ENCODE peak calls at places on chromosome 14, in seven cellular contexts. A is GM06990, P is fibroblast of lung, K is H1, R is GM12864, F is esophagus squamous epithelium, N is foreskin fibroblast. M is an unnamed sample.

GRCh38 chr14:103015426-103015825 is 41.9 kb downstream of the CDC42BPB start:
- DNase-seq in R (no peak), P (no peak), K (no peak), F (no peak), A (no peak), N (no peak), M (no peak)

GRCh38 chr14:103450423-103450822 is 65.2 kb downstream of the MARK3 start:
- DNase-seq in K (no peak), R (no peak), A (no peak), N (no peak), P (no peak), F (no peak), M (no peak)

GRCh38 chr14:26163761-26164160 is 434.1 kb downstream of the NOVA1 start:
- DNase-seq in P (peak; percentile 39), A (no peak), R (no peak), K (peak; percentile 47), F (no peak), N (no peak), M (peak; percentile 56)

GRCh38 chr14:33564774-33565630 is 385.9 kb downstream of the EGLN3 start:
- DNase-seq in K (no peak), F (no peak), P (peak; percentile 94), A (no peak), N (no peak), R (peak; percentile 16), M (peak; percentile 81)

GRCh38 chr14:75702107-75702506 is 41.1 kb downstream of the TTLL5 start:
- DNase-seq in F (no peak), R (no peak), K (no peak), N (no peak), P (no peak), A (no peak), M (no peak)

GRCh38 chr14:103220134-103220981 is 97.1 kb downstream of the TNFAIP2 start:
- DNase-seq in A (no peak), P (no peak), R (no peak), F (no peak), K (no peak), N (no peak), M (no peak)

GRCh38 chr14:52650774-52651173 is 44.6 kb downstream of the ERO1A start:
- DNase-seq in A (no peak), R (no peak), K (no peak), N (no peak), P (no peak), F (no peak), M (peak; percentile 6)

GRCh38 chr14:74978416-74978947 is 23.1 kb upstream of the PGF start:
- DNase-seq in N (no peak), F (no peak), K (no peak), R (no peak), A (no peak), P (no peak), M (no peak)

GRCh38 chr14:68784298-68784910 is 8.5 kb downstream of the ZFP36L1 start:
- DNase-seq in A (peak; percentile 43), R (no peak), F (no peak), K (peak; percentile 49), P (peak; percentile 47), N (no peak), M (peak; percentile 37)

GRCh38 chr14:52351191-52351560 is 37.1 kb downstream of the PTGER2 start:
- DNase-seq in N (no peak), R (no peak), A (no peak), F (no peak), K (no peak), P (peak; percentile 75), M (peak; percentile 32)

GRCh38 chr14:104040539-104040938 is 45.0 kb upstream of the ASPG start:
- DNase-seq in F (no peak), A (no peak), N (no peak), P (no peak), R (no peak), K (peak; percentile 61), M (no peak)

GRCh38 chr14:102124419-102124818 is 15.3 kb upstream of the WDR20 start:
- DNase-seq in R (no peak), F (no peak), P (no peak), K (no peak), N (no peak), A (no peak), M (no peak)

GRCh38 chr14:32473476-32473875 is 144.4 kb downstream of the AKAP6 start:
- DNase-seq in A (no peak), R (no peak), F (no peak), N (no peak), P (peak; percentile 87), K (no peak), M (peak; percentile 69)

GRCh38 chr14:73771848-73772705 is 57.9 kb upstream of the PNMA1 start:
- DNase-seq in F (no peak), P (peak; percentile 83), K (peak; percentile 71), R (peak; percentile 94), A (peak; percentile 84), N (no peak), M (peak; percentile 79)
- H3K4me3 ChIP-seq in F (no peak overlapping the region), P (no peak overlapping the region), K (no peak overlapping the region), R (peak overlapping the region; percentile 31), A (peak overlapping the region; percentile 41), N (no peak overlapping the region), M (no peak overlapping the region)

DNA sequence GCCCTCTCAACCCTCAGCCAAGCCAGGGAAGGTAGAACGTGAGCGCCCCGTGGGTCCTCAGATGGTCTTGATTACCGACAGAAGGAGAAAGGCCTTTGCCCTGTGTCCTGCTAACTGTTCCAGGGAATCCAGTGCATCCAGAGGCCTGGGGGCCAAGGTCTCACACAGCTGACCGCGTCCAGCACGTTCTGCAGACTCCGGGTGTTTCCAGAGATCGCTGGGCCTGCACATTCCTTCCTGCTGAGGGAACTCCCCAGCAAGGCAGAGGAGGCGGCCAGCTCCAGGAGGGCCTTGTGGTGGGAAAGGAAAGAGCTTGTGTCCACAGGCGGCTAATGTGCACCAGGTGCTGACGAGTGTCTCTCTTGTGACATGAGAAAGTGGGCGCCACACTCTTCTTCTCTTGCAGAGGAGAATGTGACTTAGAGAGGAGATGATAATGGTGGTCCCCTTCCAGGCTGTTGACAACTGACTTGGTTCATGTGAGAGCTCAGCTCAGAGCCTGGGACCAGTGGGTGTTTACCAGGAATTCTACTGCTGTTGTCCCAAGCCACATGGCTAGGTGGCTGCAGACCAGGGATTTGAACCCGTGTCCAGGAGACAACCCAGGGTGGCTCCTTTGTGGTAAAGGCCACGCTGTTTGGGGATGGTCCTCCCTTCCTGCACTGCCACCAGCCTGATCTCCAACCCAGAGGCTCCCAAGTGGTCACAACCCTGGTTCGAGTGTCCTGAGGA is 46.8 kb upstream of the DLK1 start:
- DNase-seq in A (no peak), F (no peak), R (no peak), N (peak; percentile 93), K (no peak), P (peak; percentile 90), M (peak; percentile 37)
- TF ChIP-seq CTCF in A (no peak), F (no peak), R (no peak), N (peak; percentile 30), K (no peak), P (peak; percentile 32), M (no peak)

DNA sequence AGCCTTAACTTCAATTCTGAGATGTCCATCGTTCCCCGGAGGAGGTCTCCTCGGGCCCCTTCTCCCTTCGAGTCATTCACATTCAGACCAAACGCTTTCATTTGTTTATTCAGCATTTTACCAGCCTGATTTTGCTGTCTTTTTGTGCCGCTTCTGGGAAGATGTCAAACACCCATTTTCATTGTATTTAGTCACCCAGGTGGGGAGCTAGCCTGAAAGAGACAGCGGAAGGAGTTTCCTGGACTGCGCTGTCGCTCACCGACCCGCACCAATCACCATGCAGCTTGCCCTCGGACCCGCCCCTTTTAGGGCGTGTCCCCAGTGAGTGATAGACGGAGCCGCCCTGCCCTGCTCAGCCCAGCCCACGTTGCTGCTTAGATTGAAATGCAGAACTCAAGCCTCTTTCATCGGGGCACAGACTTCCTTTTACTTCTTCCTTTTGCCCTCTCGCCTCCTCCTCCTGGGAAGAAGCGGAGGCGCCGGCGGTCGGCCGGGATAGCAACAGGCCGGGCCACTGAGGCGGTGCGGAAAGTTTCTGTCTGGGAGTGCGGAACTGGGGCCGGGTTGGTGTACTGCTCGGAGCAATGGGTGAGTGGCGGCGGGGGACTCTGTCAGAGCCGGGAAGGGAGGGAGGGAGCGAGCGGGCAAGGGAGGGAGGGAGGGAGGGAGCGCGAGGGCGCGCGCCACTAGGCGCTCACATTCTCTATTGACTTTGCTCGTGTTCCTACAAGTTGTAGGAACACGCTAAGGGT is at the start of gene PAX9:
- DNase-seq in F (no peak), R (no peak), P (peak; percentile 67), A (peak; percentile 54), K (peak; percentile 96), N (peak; percentile 47), M (peak; percentile 58)
- H3K4me3 ChIP-seq in F (peak within 1 kb of the TSS; percentile 70), R (no peak within 1 kb of the TSS), P (no peak within 1 kb of the TSS), A (no peak within 1 kb of the TSS), K (peak within 1 kb of the TSS; percentile 25), N (peak within 1 kb of the TSS; percentile 31), M (peak within 1 kb of the TSS; percentile 11)

GRCh38 chr14:99479160-99479902 is 1.3 kb downstream of the SETD3 start:
- DNase-seq in P (peak; percentile 19), R (no peak), N (no peak), A (no peak), K (no peak), F (no peak), M (peak; percentile 16)
- TF ChIP-seq CTCF in P (no peak), R (no peak), N (no peak), A (no peak), K (no peak), F (no peak), M (no peak)

GRCh38 chr14:65425885-65426284 is 13.4 kb downstream of the FUT8 start:
- DNase-seq in R (no peak), A (peak; percentile 32), P (no peak), N (no peak), K (no peak), F (no peak), M (peak; percentile 20)
- H3K4me3 ChIP-seq in R (no peak overlapping the region), A (no peak overlapping the region), P (no peak overlapping the region), N (no peak overlapping the region), K (no peak overlapping the region), F (no peak overlapping the region), M (no peak overlapping the region)

DNA sequence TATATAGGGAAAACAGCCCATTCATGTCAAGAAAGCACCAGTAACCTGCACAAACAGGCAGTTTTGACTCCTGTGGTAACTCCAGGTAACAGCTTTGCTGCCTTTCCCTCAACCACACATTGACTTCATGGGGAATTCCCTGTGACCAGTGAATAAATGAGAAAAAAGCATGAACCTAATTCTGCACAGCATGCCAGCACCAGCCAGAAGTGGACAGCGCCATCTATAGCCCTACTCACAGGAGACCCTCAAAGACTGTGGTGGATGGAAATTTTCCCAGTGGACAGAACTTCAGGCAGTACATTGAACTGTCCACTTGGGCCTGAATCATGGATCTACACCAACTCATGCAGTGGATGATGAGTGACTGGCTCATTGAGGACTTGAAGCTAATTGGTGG is 152.1 kb downstream of the SLC8A3 start:
- DNase-seq in K (no peak), P (no peak), A (no peak), F (no peak), N (no peak), R (no peak), M (no peak)
- TF ChIP-seq CTCF in K (peak; percentile 53), P (no peak), A (peak; percentile 6), F (no peak), N (no peak), R (peak; percentile 15), M (no peak)

DNA sequence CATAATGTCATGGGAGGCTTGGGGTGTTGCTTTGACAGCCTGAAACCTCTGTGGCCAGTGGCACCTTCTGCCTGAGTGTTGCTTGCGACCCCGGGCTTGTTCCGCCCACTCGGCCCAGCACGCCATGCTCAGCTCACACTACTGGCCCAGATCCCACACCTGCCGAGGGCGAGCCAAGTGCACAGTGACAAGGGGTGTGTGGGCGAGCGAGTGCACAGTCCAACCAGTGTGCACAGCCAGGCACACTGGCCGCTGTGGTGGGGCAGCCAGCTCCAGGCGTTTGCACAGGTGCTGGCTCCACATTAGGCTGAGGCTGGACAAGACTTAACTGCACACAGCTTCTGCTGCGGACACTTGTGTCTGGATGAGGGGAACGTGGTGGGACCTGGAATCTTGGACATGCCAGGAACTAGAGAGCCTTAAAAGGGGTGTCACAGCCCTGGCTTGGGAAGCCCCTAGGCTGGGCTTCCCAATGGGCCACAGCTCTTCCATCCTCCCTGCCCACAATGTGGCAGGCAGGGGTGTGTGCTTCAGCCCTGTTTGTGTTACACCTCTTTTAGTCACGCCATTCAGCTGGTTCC is 609.2 kb upstream of the FOXG1 start:
- DNase-seq in P (no peak), F (no peak), A (no peak), K (no peak), R (no peak), N (no peak), M (no peak)
- H3K4me3 ChIP-seq in P (no peak overlapping the region), F (no peak overlapping the region), A (no peak overlapping the region), K (no peak overlapping the region), R (no peak overlapping the region), N (no peak overlapping the region), M (no peak overlapping the region)